ENCODE peak calls at places on chromosomes 5 and 9, in six cellular contexts. M, C, I, J, X and Q are unnamed samples. For H3K4me1, the result is how much of the 10 kb centered on the place peaks cover.

GRCh38 chr9:84781431-84781830 is 111.9 kb downstream of the NTRK2 start:
- DNase-seq in M (peak), C (no peak), I (peak), J (no peak), X (no peak), Q (no peak)

GRCh38 chr5:175444060-175444904 is at the start of gene DRD1:
- DNase-seq in M (peak), C (peak), I (peak), J (no peak), X (no peak), Q (no peak)

GRCh38 chr9:137441289-137441934 is at the start of gene ENTPD8:
- DNase-seq in M (peak), C (peak), I (peak), J (peak), X (peak), Q (peak)

GRCh38 chr9:129352157-129352870 is 174.3 kb upstream of the IER5L start:
- DNase-seq in M (peak), C (no peak), I (no peak), J (peak), X (no peak), Q (no peak)

GRCh38 chr9:117681827-117682226 is 22.4 kb upstream of the TLR4 start:
- DNase-seq in M (no peak), C (no peak), I (no peak), J (no peak), X (no peak), Q (no peak)

GRCh38 chr9:136330406-136330990 is 3.2 kb downstream of the GPSM1 start:
- DNase-seq in M (no peak), C (no peak), I (no peak), J (no peak), X (no peak), Q (no peak)

GRCh38 chr5:979100-979817 is 29.3 kb upstream of the NKD2 start:
- DNase-seq in M (no peak), C (peak), I (no peak), J (no peak), X (no peak), Q (no peak)

GRCh38 chr5:161763571-161763970 is 78.0 kb downstream of the GABRA6 start:
- DNase-seq in M (no peak), C (no peak), I (no peak), J (no peak), X (no peak), Q (no peak)

GRCh38 chr9:126550891-126551351 is 62.8 kb upstream of the LMX1B start:
- DNase-seq in M (no peak), C (no peak), I (no peak), J (no peak), X (no peak), Q (no peak)

GRCh38 chr9:14692536-14692917 is 705 bp downstream of the ZDHHC21 start:
- DNase-seq in M (no peak), C (no peak), I (no peak), J (no peak), X (no peak), Q (no peak)

GRCh38 chr5:93578813-93579560 is 2.0 kb downstream of the NR2F1-AS1 start:
- DNase-seq in M (peak), C (no peak), I (no peak), J (no peak), X (no peak), Q (no peak)

GRCh38 chr5:89179761-89180160 is 296.8 kb upstream of the MEF2C start:
- DNase-seq in M (no peak), C (no peak), I (no peak), J (no peak), X (no peak), Q (no peak)

GRCh38 chr5:78345485-78345884 is 14.9 kb upstream of the SCAMP1 start:
- DNase-seq in M (no peak), C (no peak), I (no peak), J (no peak), X (no peak), Q (no peak)

GRCh38 chr5:377326-377981 is 55.9 kb downstream of the AHRR start:
- DNase-seq in M (no peak), C (no peak), I (no peak), J (no peak), X (no peak), Q (peak)

GRCh38 chr5:27608992-27609391 is 570.6 kb upstream of the CDH9 start:
- DNase-seq in M (peak), C (no peak), I (no peak), J (no peak), X (no peak), Q (no peak)

GRCh38 chr5:105501315-105501714 is 1938.7 kb upstream of the NUDT12 start:
- DNase-seq in M (no peak), C (no peak), I (no peak), J (no peak), X (no peak), Q (no peak)

GRCh38 chr5:136058031-136058971 is 29.5 kb downstream of the TGFBI start:
- DNase-seq in M (peak), C (peak), I (peak), J (no peak), X (no peak), Q (no peak)

DNA sequence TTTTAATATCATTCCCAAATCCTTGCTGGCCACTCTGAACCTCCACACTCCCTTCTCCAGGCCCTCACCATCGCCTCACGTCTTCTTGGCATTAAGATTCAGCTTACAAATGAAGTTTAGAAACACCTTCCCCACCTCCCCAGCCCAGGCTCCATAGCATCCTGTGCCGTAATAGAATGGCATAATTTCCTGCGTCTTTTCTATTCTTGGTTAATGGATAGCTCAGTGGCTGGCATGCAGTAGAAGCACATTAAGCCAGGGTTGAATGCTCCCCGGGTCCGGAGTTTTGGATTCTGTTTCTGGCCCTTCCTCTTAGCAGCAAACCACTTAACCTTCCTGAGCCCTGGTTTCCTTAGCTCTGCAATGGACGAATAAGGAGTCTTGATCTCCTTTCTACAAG is 13.8 kb downstream of the WWC1 start:
- DNase-seq in M (no peak), C (no peak), I (peak), J (no peak), X (no peak), Q (no peak)
- H3K4me3 ChIP-seq in M (no peak), C (no peak), I (no peak), J (no peak), X (no peak), Q (no peak)

GRCh38 chr5:66413931-66414330 is 182.3 kb upstream of the MAST4 start:
- DNase-seq in M (no peak), C (no peak), I (no peak), J (no peak), X (no peak), Q (no peak)
- H3K4me1 ChIP-seq in M (under half), C (under half), I (under half), J (under half), X (under half), Q (under half)

GRCh38 chr5:156391139-156391538 is 64.2 kb downstream of the SGCD start:
- DNase-seq in M (no peak), C (no peak), I (peak), J (no peak), X (no peak), Q (no peak)

GRCh38 chr5:156396830-156397081 is 69.8 kb downstream of the SGCD start:
- DNase-seq in M (no peak), C (no peak), I (no peak), J (no peak), X (no peak), Q (no peak)

GRCh38 chr5:156396063-156396829 is 69.3 kb downstream of the SGCD start:
- DNase-seq in M (no peak), C (no peak), I (no peak), J (no peak), X (no peak), Q (no peak)

GRCh38 chr5:156394642-156395393 is 67.9 kb downstream of the SGCD start:
- DNase-seq in M (no peak), C (no peak), I (no peak), J (no peak), X (no peak), Q (no peak)

DNA sequence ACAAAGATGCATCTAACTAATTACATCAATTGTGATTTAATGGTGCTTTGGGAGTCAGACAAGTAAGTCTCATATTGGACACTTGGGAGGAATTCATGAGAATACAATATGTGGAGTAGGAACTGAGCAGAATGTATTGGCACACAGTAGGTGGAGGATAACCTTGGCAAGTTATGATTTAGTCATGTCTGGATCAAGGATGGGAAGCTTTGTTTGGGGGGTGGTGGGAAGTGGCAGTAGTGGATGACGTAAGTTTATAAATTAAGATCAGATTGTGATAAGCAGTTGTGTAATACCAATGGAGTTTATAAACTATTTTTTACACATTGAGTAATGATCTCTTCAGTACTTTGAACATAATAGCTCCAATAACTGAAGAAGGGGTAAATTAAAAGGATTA is 67.0 kb downstream of the SGCD start:
- DNase-seq in M (no peak), C (no peak), I (no peak), J (no peak), X (no peak), Q (no peak)
- H3K4me3 ChIP-seq in M (no peak), C (no peak), I (no peak), J (no peak), X (no peak), Q (no peak)

GRCh38 chr5:34469971-34470370 is 186.2 kb upstream of the RAI14 start:
- DNase-seq in M (no peak), C (no peak), I (no peak), J (no peak), X (no peak), Q (no peak)

GRCh38 chr5:34464820-34465219 is 191.3 kb upstream of the RAI14 start:
- DNase-seq in M (no peak), C (no peak), I (no peak), J (no peak), X (no peak), Q (no peak)

DNA sequence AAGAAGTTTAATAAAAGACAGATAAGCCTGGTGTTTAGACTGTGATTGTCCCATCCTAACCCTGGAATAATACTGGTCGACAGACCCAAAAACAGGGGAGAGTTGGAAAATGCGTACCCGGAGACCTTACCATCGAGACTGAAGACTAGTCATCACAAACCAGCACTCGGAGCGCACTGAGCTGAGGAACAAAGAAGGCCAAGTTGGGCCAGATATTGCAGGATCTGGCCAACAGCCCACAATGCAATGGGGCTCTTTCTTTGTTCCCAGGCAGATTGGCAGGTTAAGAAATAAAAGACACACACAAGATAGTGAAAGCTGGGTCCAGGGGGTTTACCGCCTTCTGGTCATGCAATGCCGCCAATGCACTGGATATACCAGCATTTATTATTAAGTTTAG is 188.7 kb upstream of the RAI14 start:
- DNase-seq in M (no peak), C (no peak), I (no peak), J (no peak), X (no peak), Q (no peak)
- H3K4me1 ChIP-seq in M (under half), C (under half), I (under half), J (under half), X (under half), Q (under half)

GRCh38 chr9:72895122-72895521 is 57.7 kb downstream of the ALDH1A1 start:
- DNase-seq in M (no peak), C (no peak), I (no peak), J (no peak), X (no peak), Q (no peak)
- H3K4me3 ChIP-seq in M (no peak), C (no peak), I (no peak), J (no peak), X (no peak), Q (no peak)

DNA sequence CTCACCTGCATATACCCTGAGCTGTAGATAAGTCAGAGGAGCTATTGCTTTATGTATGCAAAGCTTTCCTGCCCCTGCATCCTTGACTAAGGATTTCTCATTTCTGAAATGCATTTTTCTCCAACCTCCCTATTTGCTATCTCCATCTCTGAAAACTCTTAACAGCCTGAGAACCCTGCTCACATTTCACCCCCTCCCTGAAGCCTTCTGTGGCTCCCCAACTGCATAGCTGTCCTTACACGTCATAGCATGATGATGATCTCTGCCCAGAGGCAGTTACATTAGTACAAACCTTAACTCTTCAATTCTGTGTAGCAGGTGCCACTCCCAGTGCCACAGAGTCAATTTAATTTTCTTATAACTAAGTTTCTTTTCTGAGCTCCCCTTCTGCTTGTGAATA is 149.6 kb upstream of the SPRY4 start:
- DNase-seq in M (no peak), C (no peak), I (no peak), J (no peak), X (no peak), Q (no peak)
- H3K4me1 ChIP-seq in M (under half), C (under half), I (under half), J (under half), X (under half), Q (under half)

DNA sequence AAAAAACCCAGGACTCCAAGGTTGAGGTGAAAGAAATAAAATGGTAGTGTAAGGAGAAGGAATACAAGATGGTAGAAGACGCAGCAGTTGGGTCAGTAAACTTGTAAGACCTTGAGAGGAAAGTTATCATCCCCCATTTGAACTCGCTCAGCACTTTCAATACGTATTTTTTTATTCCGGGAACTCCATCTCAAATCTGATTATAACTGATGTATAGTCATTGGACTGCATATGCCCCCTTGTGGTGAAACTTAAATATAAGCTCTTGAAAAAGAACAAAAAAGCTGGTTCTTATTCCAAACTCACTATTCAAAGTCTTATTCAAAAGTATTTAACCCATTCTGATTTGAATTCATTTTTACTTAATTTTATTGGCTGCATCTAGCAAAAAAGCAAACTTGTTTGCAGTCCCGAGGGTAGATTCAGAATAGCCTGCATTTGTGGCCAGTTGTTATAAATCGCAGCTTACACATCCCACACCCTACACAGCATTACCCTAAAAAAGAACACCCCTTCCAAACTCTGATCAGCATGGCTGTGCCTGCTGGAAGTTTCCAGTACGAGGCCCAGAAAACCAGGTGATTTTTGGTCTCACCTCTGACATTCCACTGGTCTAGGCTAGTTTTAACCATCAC is 118.0 kb downstream of the ESM1 start:
- DNase-seq in M (peak), C (no peak), I (peak), J (no peak), X (no peak), Q (no peak)
- H3K4me3 ChIP-seq in M (no peak), C (peak), I (no peak), J (peak), X (peak), Q (no peak)